ENCODE peak calls at places on chromosomes 5 and 9, in ten cellular contexts. L, G, Q, N, T, M, W, B, D and K are unnamed samples.

GRCh38 chr9:101246691-101247090 is 138.1 kb downstream of the BAAT start:
- DNase-seq in Q (no peak), T (no peak), L (no peak), M (no peak), N (no peak), D (no peak), W (no peak), G (no peak), B (no peak), K (no peak)

GRCh38 chr9:108569624-108570023 is 286.2 kb downstream of the ACTL7B start:
- DNase-seq in N (peak), L (no peak), W (no peak), M (peak), D (peak), B (no peak), Q (peak), G (no peak), T (no peak), K (no peak)

GRCh38 chr9:102507044-102507687 is 488.0 kb upstream of the CYLC2 start:
- DNase-seq in D (no peak), T (no peak), Q (no peak), L (no peak), N (no peak), B (no peak), M (no peak), W (no peak), G (no peak), K (no peak)

GRCh38 chr9:126294331-126295081 is 32.1 kb upstream of the MVB12B start:
- DNase-seq in G (no peak), W (no peak), Q (no peak), T (no peak), M (no peak), D (no peak), B (no peak), L (no peak), N (no peak), K (no peak)

GRCh38 chr5:88675758-88676636 is 207.0 kb downstream of the MEF2C start:
- DNase-seq in N (peak), W (no peak), T (peak), Q (peak), D (peak), M (peak), B (no peak), L (peak), G (no peak), K (no peak)

GRCh38 chr9:27752069-27752468 is 178.8 kb upstream of the C9orf72 start:
- DNase-seq in B (no peak), G (no peak), Q (no peak), T (no peak), L (no peak), M (no peak), D (no peak), W (no peak), N (no peak), K (no peak)

GRCh38 chr9:92774274-92774673 is 9.6 kb upstream of the BICD2 start:
- DNase-seq in B (peak), Q (peak), D (no peak), N (peak), T (no peak), L (no peak), M (no peak), W (no peak), G (no peak), K (no peak)

GRCh38 chr9:136326061-136326776 is 1.1 kb upstream of the GPSM1 start:
- DNase-seq in B (no peak), N (peak), G (no peak), D (no peak), Q (peak), T (peak), L (peak), W (no peak), M (no peak), K (peak)

GRCh38 chr5:74206571-74207550 is 433.7 kb downstream of the ENC1 start:
- DNase-seq in L (peak), B (no peak), Q (peak), W (peak), N (peak), D (no peak), G (peak), M (no peak), T (no peak), K (no peak)

GRCh38 chr9:120892748-120893584 is 16.0 kb upstream of the PHF19 start:
- DNase-seq in T (no peak), Q (peak), L (no peak), W (no peak), D (no peak), G (no peak), N (peak), B (no peak), M (peak), K (no peak)

GRCh38 chr9:88092699-88093359 is 45.4 kb downstream of the SPATA31C2 start:
- DNase-seq in Q (peak), T (no peak), M (no peak), D (no peak), G (no peak), L (no peak), W (peak), N (no peak), B (no peak), K (no peak)

GRCh38 chr5:82540301-82540700 is 262.1 kb upstream of the RPS23 start:
- DNase-seq in W (no peak), G (no peak), L (no peak), D (no peak), M (no peak), Q (peak), B (no peak), T (no peak), N (no peak), K (no peak)

GRCh38 chr5:157994906-157995519 is 136.1 kb upstream of the CLINT1 start:
- DNase-seq in G (peak), L (peak), N (peak), Q (peak), D (peak), B (peak), T (peak), M (peak), W (peak), K (peak)

GRCh38 chr9:13956107-13956506 is 357.8 kb downstream of the NFIB start:
- DNase-seq in T (no peak), N (no peak), B (no peak), D (no peak), G (no peak), M (no peak), W (no peak), L (no peak), Q (no peak), K (no peak)

GRCh38 chr9:109908459-109909390 is 128.7 kb downstream of the PALM2AKAP2 start:
- DNase-seq in Q (peak), B (no peak), M (no peak), L (no peak), W (no peak), G (no peak), D (no peak), N (peak), T (no peak), K (no peak)

GRCh38 chr5:120604898-120605297 is 140.8 kb downstream of the PRR16 start:
- DNase-seq in M (no peak), L (no peak), D (peak), G (no peak), Q (peak), N (peak), T (no peak), B (no peak), W (no peak), K (no peak)

GRCh38 chr9:131668439-131669233 is 71.2 kb downstream of the RAPGEF1 start:
- DNase-seq in B (no peak), T (no peak), N (peak), L (peak), D (no peak), G (peak), M (peak), W (no peak), Q (peak), K (no peak)

GRCh38 chr9:89011683-89012082 is 20.4 kb downstream of the S1PR3 start:
- DNase-seq in D (no peak), M (no peak), G (no peak), L (no peak), W (no peak), Q (no peak), N (peak), T (no peak), B (no peak), K (no peak)

GRCh38 chr9:129889461-129889935 is 54.2 kb downstream of the USP20 start:
- DNase-seq in T (peak), W (no peak), L (no peak), Q (no peak), N (no peak), B (no peak), D (no peak), M (no peak), G (no peak), K (no peak)

GRCh38 chr5:105639511-105639910 is 2031.2 kb downstream of the EFNA5 start:
- DNase-seq in N (no peak), D (no peak), L (no peak), B (no peak), Q (no peak), G (no peak), W (no peak), M (no peak), T (peak), K (no peak)

GRCh38 chr5:178249191-178249989 is 16.8 kb upstream of the PHYKPL start:
- DNase-seq in N (peak), T (no peak), W (no peak), L (no peak), M (no peak), B (no peak), G (no peak), D (no peak), Q (peak), K (no peak)

GRCh38 chr9:18480649-18481048 is 6.7 kb downstream of the ADAMTSL1 start:
- DNase-seq in B (no peak), D (no peak), L (no peak), G (no peak), W (no peak), Q (peak), N (peak), M (no peak), T (no peak), K (no peak)

GRCh38 chr9:70949239-70949638 is 172.2 kb downstream of the TRPM3 start:
- DNase-seq in L (no peak), Q (no peak), W (no peak), B (no peak), M (no peak), G (no peak), T (no peak), D (no peak), N (no peak), K (no peak)

GRCh38 chr5:178403956-178404600 is 171.5 kb upstream of the PHYKPL start:
- DNase-seq in T (no peak), N (no peak), W (no peak), Q (no peak), M (no peak), B (no peak), G (no peak), D (no peak), L (no peak), K (no peak)

GRCh38 chr5:96633820-96634219 is 28.4 kb upstream of the CAST start:
- DNase-seq in D (no peak), W (no peak), Q (peak), N (no peak), L (no peak), B (no peak), T (no peak), G (no peak), M (no peak), K (no peak)

GRCh38 chr5:142445266-142445665 is 120.4 kb upstream of the SPRY4 start:
- DNase-seq in N (peak), G (no peak), D (no peak), B (no peak), T (no peak), L (no peak), M (no peak), Q (peak), W (no peak), K (no peak)

GRCh38 chr5:142450419-142450818 is 125.6 kb upstream of the SPRY4 start:
- DNase-seq in D (no peak), W (no peak), B (no peak), L (no peak), T (no peak), G (no peak), M (no peak), Q (no peak), N (no peak), K (no peak)

GRCh38 chr5:142447887-142448286 is 123.1 kb upstream of the SPRY4 start:
- DNase-seq in D (no peak), L (no peak), M (no peak), W (no peak), B (no peak), Q (no peak), G (no peak), T (no peak), N (no peak), K (no peak)

GRCh38 chr5:142446960-142447279 is 122.1 kb upstream of the SPRY4 start:
- DNase-seq in Q (no peak), T (no peak), G (no peak), W (no peak), L (no peak), D (no peak), N (no peak), B (no peak), M (no peak), K (no peak)

GRCh38 chr5:142446131-142446959 is 121.5 kb upstream of the SPRY4 start:
- DNase-seq in Q (peak), D (peak), W (peak), G (no peak), M (peak), B (no peak), T (no peak), N (peak), L (no peak), K (no peak)
- H3K27ac ChIP-seq in Q (peak), D (peak), W (peak), G (peak), M (peak), B (no peak), T (no peak), N (peak), L (peak), K (no peak)

GRCh38 chr5:132433141-132433540 is 57.4 kb downstream of the IRF1 start:
- DNase-seq in G (no peak), M (no peak), L (no peak), Q (no peak), W (no peak), B (no peak), N (no peak), D (no peak), T (no peak), K (no peak)
- H3K27ac ChIP-seq in G (peak), M (no peak), L (no peak), Q (no peak), W (peak), B (no peak), N (no peak), D (no peak), T (no peak), K (no peak)

DNA sequence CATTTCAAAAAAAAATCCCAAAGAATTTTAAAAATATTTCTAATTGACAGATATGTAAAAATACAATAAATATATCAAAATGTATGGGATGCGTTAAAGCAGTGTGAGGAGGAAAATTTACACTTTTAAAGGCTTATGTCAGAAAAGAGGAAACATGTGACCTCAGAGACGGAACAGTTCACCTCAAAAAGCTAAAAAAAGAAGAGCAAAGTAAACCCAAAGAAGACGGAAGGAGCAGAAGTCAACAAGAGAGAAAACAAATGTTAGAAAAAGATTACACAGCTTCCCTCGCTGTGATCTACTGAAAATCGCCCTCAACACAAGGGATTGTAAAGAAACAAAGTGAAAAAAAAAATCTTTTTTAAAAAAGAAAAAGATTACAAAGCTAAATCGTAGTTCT is 186.9 kb downstream of the AUH start:
- DNase-seq in W (no peak), M (no peak), D (no peak), G (no peak), T (no peak), Q (no peak), N (no peak), B (no peak), L (no peak), K (no peak)
- H3K27ac ChIP-seq in W (no peak), M (no peak), D (no peak), G (no peak), T (no peak), Q (no peak), N (no peak), B (no peak), L (no peak), K (no peak)

GRCh38 chr5:126525630-126526245 is 69.3 kb downstream of the ALDH7A1 start:
- DNase-seq in G (peak), W (peak), N (peak), D (peak), T (peak), L (no peak), M (peak), Q (no peak), B (no peak), K (no peak)
- H3K27ac ChIP-seq in G (peak), W (peak), N (no peak), D (no peak), T (no peak), L (no peak), M (peak), Q (no peak), B (peak), K (no peak)

DNA sequence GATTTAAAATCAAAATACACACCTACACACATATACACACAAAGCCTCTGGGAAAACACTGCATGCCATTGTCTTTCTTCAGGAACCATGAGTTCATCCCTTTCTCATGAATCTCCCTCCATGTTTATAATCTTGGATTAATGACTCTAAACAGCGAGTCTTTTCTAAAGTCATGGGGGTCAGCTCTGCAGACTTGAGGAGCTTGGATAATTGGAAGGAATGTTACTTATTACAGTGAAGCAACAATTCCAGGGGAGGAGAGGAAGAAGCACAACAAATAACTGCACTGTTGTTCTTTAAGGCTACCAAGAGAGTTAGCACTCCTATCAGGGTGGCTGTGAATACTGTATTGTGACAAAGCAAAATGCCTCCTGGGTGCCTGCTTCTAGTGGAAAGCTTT is 444.7 kb downstream of the ANXA1 start:
- DNase-seq in D (no peak), L (no peak), Q (no peak), N (no peak), B (no peak), M (no peak), W (no peak), T (no peak), G (no peak), K (no peak)
- H3K27ac ChIP-seq in D (no peak), L (no peak), Q (no peak), N (no peak), B (no peak), M (no peak), W (no peak), T (no peak), G (no peak), K (no peak)